ENCODE peak calls at places on chromosomes 3 and 15, in seven cellular contexts. Z is fibroblast of lung; L is cardiac fibroblast; C is naive thymus-derived CD8-positive, alpha-beta T cell; F is fibroblast of mammary gland; A is SHP77 treated with DMSO at 0.1 percent for 48 hours; P is LoVo. Q is an unnamed sample.

GRCh38 chr15:90035095-90035834 is 34.1 kb downstream of the ZNF710 start:
- DNase-seq in P (peak; percentile 20), A (peak; percentile 75), L (peak; percentile 56), F (peak; percentile 38), Z (peak; percentile 17), C (no peak), Q (no peak)

GRCh38 chr3:25674670-25675069 is 10.0 kb upstream of the TOP2B start:
- DNase-seq in P (no peak), Z (no peak), A (no peak), C (no peak), L (no peak), F (no peak), Q (no peak)

GRCh38 chr3:127771746-127772145 is 50.6 kb downstream of the MGLL start:
- DNase-seq in P (no peak), Z (no peak), C (no peak), L (no peak), F (no peak), A (no peak), Q (no peak)

GRCh38 chr3:177802151-177802900 is 605.0 kb upstream of the TBL1XR1 start:
- DNase-seq in F (peak; percentile 74), L (no peak), C (no peak), Z (peak; percentile 56), A (peak; percentile 35), P (no peak), Q (no peak)

GRCh38 chr3:49554639-49555265 is 475 bp downstream of the BSN start:
- DNase-seq in P (no peak), L (peak; percentile 48), F (no peak), C (no peak), A (no peak), Z (peak; percentile 25), Q (peak; percentile 79)

GRCh38 chr3:105868450-105868744 is 415 bp downstream of the CBLB start:
- DNase-seq in C (no peak), F (peak; percentile 41), A (no peak), P (peak; percentile 28), Z (peak; percentile 46), L (peak; percentile 65), Q (peak; percentile 59)

GRCh38 chr15:91548588-91548987 is 304.9 kb upstream of the SLCO3A1 start:
- DNase-seq in C (no peak), L (no peak), Z (peak; percentile 12), P (no peak), A (no peak), F (no peak), Q (no peak)

GRCh38 chr3:112007641-112008040 is 8.9 kb downstream of the TAGLN3 start:
- DNase-seq in C (no peak), A (no peak), F (peak; percentile 62), P (no peak), L (peak; percentile 72), Z (peak; percentile 54), Q (no peak)

GRCh38 chr3:125054436-125055164 is 1.2 kb downstream of the HEG1 start:
- DNase-seq in Z (peak; percentile 80), P (peak; percentile 42), A (no peak), F (peak; percentile 76), L (peak; percentile 67), C (no peak), Q (no peak)

GRCh38 chr15:56820333-56820732 is 87.0 kb upstream of the ZNF280D start:
- DNase-seq in Z (no peak), P (no peak), L (no peak), C (no peak), F (no peak), A (no peak), Q (no peak)

GRCh38 chr3:146469206-146470017 is at the start of gene PLSCR2:
- DNase-seq in C (peak; percentile 76), P (no peak), L (peak; percentile 23), Z (peak; percentile 49), A (peak; percentile 84), F (peak; percentile 35), Q (no peak)

GRCh38 chr3:119301001-119301400 is 6.8 kb downstream of the ARHGAP31 start:
- DNase-seq in P (no peak), L (no peak), C (no peak), Z (no peak), F (no peak), A (no peak), Q (no peak)

GRCh38 chr15:66865622-66866611 is 163.9 kb downstream of the SMAD6 start:
- DNase-seq in Z (no peak), P (no peak), L (no peak), A (no peak), C (no peak), F (no peak), Q (no peak)

GRCh38 chr15:52143862-52144261 is 31.3 kb upstream of the BCL2L10 start:
- DNase-seq in F (peak; percentile 84), C (no peak), A (no peak), L (peak; percentile 92), Z (peak; percentile 41), P (no peak), Q (no peak)

GRCh38 chr15:29454506-29454905 is 184.9 kb upstream of the NSMCE3 start:
- DNase-seq in L (no peak), P (no peak), F (no peak), A (no peak), C (no peak), Z (no peak), Q (no peak)

GRCh38 chr3:57977755-57978715 is 30.2 kb upstream of the FLNB start:
- DNase-seq in L (no peak), P (peak; percentile 84), Z (no peak), F (no peak), A (no peak), C (no peak), Q (no peak)

GRCh38 chr3:8822141-8822540 is 52.7 kb upstream of the OXTR start:
- DNase-seq in F (peak; percentile 77), L (peak; percentile 74), P (no peak), C (no peak), Z (peak; percentile 87), A (no peak), Q (no peak)

GRCh38 chr15:67884514-67885225 is 44.8 kb upstream of the RNU6-1 start:
- DNase-seq in A (peak; percentile 34), P (peak; percentile 76), L (peak; percentile 90), C (peak; percentile 42), F (peak; percentile 73), Z (peak; percentile 64), Q (peak; percentile 69)

GRCh38 chr15:64686130-64686735 is 89.2 kb downstream of the RBPMS2 start:
- DNase-seq in A (peak; percentile 12), L (peak; percentile 74), P (peak; percentile 55), F (peak; percentile 74), Z (peak; percentile 80), C (peak; percentile 30), Q (peak; percentile 60)

GRCh38 chr15:82810863-82811421 is 1.5 kb downstream of the WHAMM start:
- DNase-seq in P (peak; percentile 20), F (no peak), C (peak; percentile 57), Z (no peak), A (no peak), L (peak; percentile 15), Q (no peak)

GRCh38 chr15:31216210-31216911 is 110.3 kb upstream of the KLF13 start:
- DNase-seq in P (peak; percentile 92), A (peak; percentile 48), C (peak; percentile 42), L (peak; percentile 89), Z (peak; percentile 89), F (peak; percentile 59), Q (peak; percentile 17)